ENCODE peak calls at places on chromosomes 11 and 22, in nine cellular contexts. F is T-helper 9 cell; U is mammary epithelial cell; L is smooth muscle cell of the brain vasculature; Z is IMR-90; B is RKO; P is AML-193; V is fibroblast of the aortic adventitia; T is stimulated activated CD4-positive, alpha-beta T cell treated with anti-CD3 and anti-CD28 coated beads, Interleukin-15, amount 100 ng/mL, for 1 hour. S is an unnamed sample.

GRCh38 chr11:23021287-23021863 is 161.1 kb upstream of the CCDC179 start:
- DNase-seq in U (no peak), B (peak; percentile 21), T (no peak), V (peak; percentile 18), Z (peak; percentile 51), P (no peak), L (peak; percentile 1), F (no peak), S (no peak)

GRCh38 chr11:78250099-78250498 is 61.4 kb downstream of the USP35 start:
- DNase-seq in P (no peak), Z (no peak), B (no peak), V (no peak), U (no peak), T (no peak), F (no peak), L (no peak), S (no peak)

GRCh38 chr11:3955299-3955665 is 99.8 kb downstream of the STIM1 start:
- DNase-seq in L (no peak), F (no peak), T (no peak), P (no peak), V (no peak), U (peak; percentile 76), B (no peak), Z (no peak), S (no peak)

GRCh38 chr11:62830904-62831519 is 839 bp downstream of the STX5 start:
- DNase-seq in V (no peak), B (no peak), F (no peak), U (no peak), T (no peak), L (no peak), Z (no peak), P (no peak), S (no peak)

GRCh38 chr22:43001271-43002197 is 13.4 kb downstream of the PACSIN2 start:
- DNase-seq in P (no peak), B (no peak), U (no peak), T (no peak), Z (no peak), F (no peak), L (no peak), V (peak; percentile 60), S (no peak)

GRCh38 chr11:117535201-117535869 is 207.7 kb downstream of the CEP164 start:
- DNase-seq in F (no peak), T (no peak), B (no peak), U (no peak), V (no peak), L (no peak), P (no peak), Z (no peak), S (no peak)

GRCh38 chr22:18929459-18929858 is 6.6 kb downstream of the PRODH start:
- DNase-seq in L (no peak), P (no peak), U (no peak), T (no peak), F (no peak), V (no peak), Z (no peak), B (no peak), S (no peak)

GRCh38 chr11:107591446-107592236 is 694 bp downstream of the ELMOD1 start:
- DNase-seq in L (no peak), U (peak; percentile 11), P (no peak), B (no peak), V (no peak), T (no peak), Z (no peak), F (no peak), S (peak; percentile 21)

GRCh38 chr11:76284161-76284560 is 77.9 kb upstream of the WNT11 start:
- DNase-seq in F (no peak), V (no peak), U (no peak), T (no peak), L (no peak), Z (no peak), B (no peak), P (no peak), S (no peak)

GRCh38 chr11:70445091-70445490 is 46.8 kb downstream of the CTTN start:
- DNase-seq in P (no peak), B (no peak), F (no peak), T (no peak), U (no peak), L (no peak), V (no peak), Z (no peak), S (no peak)

GRCh38 chr11:131530411-131530810 is 160.0 kb downstream of the NTM start:
- DNase-seq in P (no peak), B (no peak), U (no peak), Z (no peak), L (no peak), F (no peak), T (no peak), V (no peak), S (no peak)

GRCh38 chr22:19663286-19663815 is 51.0 kb upstream of the SEPTIN5 start:
- DNase-seq in V (peak; percentile 95), P (peak; percentile 85), U (peak; percentile 65), B (peak; percentile 27), L (peak; percentile 76), T (no peak), Z (peak; percentile 76), F (no peak), S (peak; percentile 70)

GRCh38 chr22:44211946-44212930 is 31.5 kb downstream of the PARVG start:
- DNase-seq in U (no peak), P (no peak), T (no peak), L (no peak), B (no peak), F (no peak), V (peak; percentile 81), Z (peak; percentile 11), S (no peak)

GRCh38 chr22:35961480-35961902 is 67.1 kb downstream of the RBFOX2 start:
- DNase-seq in F (no peak), P (no peak), U (no peak), L (peak; percentile 58), B (no peak), T (no peak), Z (peak; percentile 90), V (peak; percentile 88), S (peak; percentile 59)

GRCh38 chr22:27424319-27424718 is 377.2 kb downstream of the MN1 start:
- DNase-seq in Z (peak; percentile 6), L (no peak), T (no peak), F (no peak), V (peak; percentile 30), P (no peak), U (peak; percentile 53), B (no peak), S (no peak)

GRCh38 chr22:20811171-20811570 is 37.3 kb downstream of the SERPIND1 start:
- DNase-seq in L (no peak), B (no peak), P (no peak), U (no peak), Z (no peak), F (no peak), T (no peak), V (no peak), S (no peak)

GRCh38 chr11:61277186-61277972 is 17.7 kb downstream of the VWCE start:
- DNase-seq in V (no peak), L (no peak), F (no peak), P (no peak), T (no peak), Z (no peak), B (no peak), U (no peak), S (no peak)

GRCh38 chr11:70490208-70490607 is 91.9 kb downstream of the CTTN start:
- DNase-seq in P (no peak), L (no peak), T (no peak), V (no peak), U (no peak), Z (no peak), B (no peak), F (no peak), S (no peak)

GRCh38 chr11:75429902-75430691 is 2.9 kb downstream of the KLHL35 start:
- DNase-seq in L (no peak), P (no peak), V (peak; percentile 60), U (peak; percentile 58), T (peak; percentile 34), F (peak; percentile 46), Z (peak; percentile 63), B (peak; percentile 83), S (peak; percentile 75)

GRCh38 chr11:110513521-110514450 is 84.0 kb downstream of the FDX1 start:
- DNase-seq in F (no peak), V (peak; percentile 84), T (no peak), B (no peak), Z (peak; percentile 10), U (no peak), P (no peak), L (no peak), S (no peak)

GRCh38 chr22:40413873-40414272 is 43.5 kb downstream of the SGSM3 start:
- DNase-seq in T (no peak), Z (no peak), V (no peak), F (no peak), U (no peak), P (no peak), B (no peak), L (no peak), S (no peak)

GRCh38 chr11:69215784-69216415 is 60.2 kb downstream of the SMIM38 start:
- DNase-seq in P (no peak), L (no peak), T (no peak), V (peak; percentile 38), U (peak; percentile 68), F (no peak), B (no peak), Z (peak; percentile 71), S (no peak)

GRCh38 chr11:1949302-1949701 is 2.2 kb downstream of the MRPL23 start:
- DNase-seq in Z (no peak), F (no peak), L (no peak), T (no peak), U (no peak), P (no peak), V (no peak), B (no peak), S (peak; percentile 2)

GRCh38 chr11:132972565-132972964 is 559.7 kb downstream of the OPCML start:
- DNase-seq in V (no peak), Z (no peak), F (no peak), B (no peak), T (no peak), P (no peak), L (no peak), U (no peak), S (no peak)

GRCh38 chr11:92626624-92627023 is 342.8 kb upstream of the MTNR1B start:
- DNase-seq in L (no peak), Z (no peak), V (no peak), B (no peak), F (no peak), T (no peak), P (no peak), U (no peak), S (no peak)

GRCh38 chr22:39278040-39278439 is 33.3 kb upstream of the PDGFB start:
- DNase-seq in F (no peak), U (no peak), V (no peak), P (no peak), L (no peak), B (no peak), Z (peak; percentile 53), T (no peak), S (peak; percentile 76)

GRCh38 chr22:48826546-48826945 is 1001.1 kb downstream of the BRD1 start:
- DNase-seq in P (no peak), B (no peak), L (no peak), T (no peak), U (no peak), Z (no peak), V (no peak), F (no peak), S (no peak)

GRCh38 chr11:27532652-27533325 is 26.2 kb upstream of the LIN7C start:
- DNase-seq in L (no peak), U (peak; percentile 28), Z (peak; percentile 9), V (no peak), B (no peak), F (no peak), T (no peak), P (no peak), S (no peak)

GRCh38 chr11:46253258-46254134 is 24.0 kb upstream of the CREB3L1 start:
- DNase-seq in L (no peak), U (no peak), Z (no peak), T (no peak), B (no peak), V (peak; percentile 26), P (no peak), F (no peak), S (no peak)

GRCh38 chr22:49512471-49512870 is 315.2 kb downstream of the BRD1 start:
- DNase-seq in V (no peak), P (no peak), Z (no peak), B (no peak), L (no peak), T (no peak), U (no peak), F (no peak), S (no peak)

GRCh38 chr11:23988381-23989006 is 508.4 kb upstream of the LUZP2 start:
- DNase-seq in P (no peak), V (peak; percentile 36), U (no peak), B (no peak), Z (peak; percentile 84), T (no peak), F (no peak), L (peak; percentile 13), S (no peak)